ENCODE peak calls at places on chromosome 19, in seven cellular contexts. A is right cardiac atrium, D is psoas muscle, R is left lung, V is T-cell, T is T-helper 17 cell, L is gastroesophageal sphincter. S is an unnamed sample.
A peak's percentile ranks its signal among the peaks of the same experiment; 100 is the strongest.

GRCh38 chr19:50563597-50563996 is 4.6 kb downstream of the LRRC4B start:
- ATAC-seq in R (no peak), A (no peak), D (no peak), T (no peak), L (no peak), V (no peak), S (no peak)

GRCh38 chr19:2511991-2512390 is 36.1 kb downstream of the GADD45B start:
- ATAC-seq in L (no peak), V (no peak), A (no peak), D (no peak), T (no peak), R (no peak), S (peak; percentile 81)

GRCh38 chr19:18475762-18476331 is 37.9 kb upstream of the ISYNA1 start:
- ATAC-seq in V (no peak), A (no peak), R (no peak), T (no peak), D (no peak), L (no peak), S (no peak)

GRCh38 chr19:35347171-35347929 is at the start of gene FFAR1:
- ATAC-seq in R (peak; percentile 35), V (peak; percentile 68), L (no peak), D (no peak), T (peak; percentile 77), A (no peak), S (peak; percentile 85)

GRCh38 chr19:19425170-19425875 is 19.8 kb downstream of the GATAD2A start:
- ATAC-seq in R (no peak), T (no peak), L (no peak), D (no peak), V (no peak), A (no peak), S (no peak)

GRCh38 chr19:43651758-43652545 is 12.3 kb upstream of the CADM4 start:
- ATAC-seq in R (peak; percentile 89), T (peak; percentile 51), A (peak; percentile 69), L (peak; percentile 41), D (peak; percentile 47), V (no peak), S (no peak)

GRCh38 chr19:18023596-18024212 is 15.7 kb downstream of the ARRDC2 start:
- ATAC-seq in R (peak; percentile 66), A (peak; percentile 63), V (peak; percentile 80), D (peak; percentile 15), L (peak; percentile 60), T (peak; percentile 74), S (peak; percentile 90)

GRCh38 chr19:28917661-28918060 is 295.3 kb downstream of the UQCRFS1 start:
- ATAC-seq in A (no peak), L (no peak), D (no peak), T (no peak), R (no peak), V (no peak), S (no peak)

GRCh38 chr19:10566658-10567410 is 1.0 kb upstream of the KRI1 start:
- ATAC-seq in R (no peak), V (peak; percentile 3), D (no peak), L (no peak), T (no peak), A (no peak), S (peak; percentile 45)

GRCh38 chr19:6685962-6686627 is 16.1 kb upstream of the TNFSF14 start:
- ATAC-seq in A (no peak), T (no peak), D (no peak), L (no peak), R (no peak), V (no peak), S (peak; percentile 69)

GRCh38 chr19:7605490-7606222 is 10.0 kb downstream of the CAMSAP3 start:
- ATAC-seq in V (no peak), D (no peak), A (no peak), R (no peak), T (peak; percentile 74), L (no peak), S (peak; percentile 28)

GRCh38 chr19:49701271-49701786 is 10.4 kb downstream of the CPT1C start:
- ATAC-seq in L (no peak), D (no peak), T (no peak), V (no peak), A (peak; percentile 22), R (no peak), S (peak; percentile 37)

GRCh38 chr19:18948075-18948975 is 7.3 kb upstream of the HOMER3 start:
- ATAC-seq in R (no peak), T (no peak), L (no peak), A (peak; percentile 38), D (no peak), V (no peak), S (no peak)

GRCh38 chr19:5679289-5680082 is 830 bp downstream of the MICOS13 start:
- ATAC-seq in V (no peak), D (no peak), R (no peak), T (no peak), L (no peak), A (peak; percentile 0), S (no peak)

GRCh38 chr19:51142119-51142518 is at the start of gene SIGLEC7:
- ATAC-seq in R (peak; percentile 41), V (no peak), L (peak; percentile 70), T (no peak), A (peak; percentile 49), D (no peak), S (no peak)

GRCh38 chr19:48490980-48491792 is 20.4 kb downstream of the LMTK3 start:
- ATAC-seq in V (peak; percentile 27), R (no peak), D (no peak), T (peak; percentile 31), A (no peak), L (no peak), S (peak; percentile 53)

GRCh38 chr19:1239796-1240737 is 1.5 kb upstream of the ATP5F1D start:
- ATAC-seq in T (peak; percentile 68), L (peak; percentile 67), R (peak; percentile 55), A (peak; percentile 54), D (peak; percentile 49), V (peak; percentile 53), S (peak; percentile 61)

GRCh38 chr19:35055715-35056179 is 14.2 kb downstream of the HPN start:
- ATAC-seq in V (no peak), L (no peak), T (peak; percentile 40), D (peak; percentile 54), R (no peak), A (no peak), S (peak; percentile 64)

GRCh38 chr19:6073858-6074708 is 36.2 kb downstream of the RFX2 start:
- ATAC-seq in R (no peak), D (no peak), A (no peak), L (no peak), T (no peak), V (no peak), S (no peak)

S was measured in stimulated activated memory B cell treated with anti-CD40 and anti-IgM and Interleukin-4, amounts not matched to agents 10 μg/mL and 1 μg/mL and 100 μg/mL, for 72 hours.